ENCODE peak calls at places on chromosomes 1 and 21, in four cellular contexts. U is A549, G is suprapubic skin, F is stomach. Z is an unnamed sample.

GRCh38 chr1:36464605-36465393 is 615 bp upstream of the MRPS15 start:
- DNase-seq in U (no peak), G (no peak), F (no peak), Z (no peak)

GRCh38 chr1:229190057-229190590 is 80.8 kb upstream of the RAB4A start:
- DNase-seq in F (no peak), U (no peak), G (no peak), Z (no peak)

GRCh38 chr1:159012495-159012894 is 2.8 kb downstream of the IFI16 start:
- DNase-seq in F (no peak), G (no peak), U (no peak), Z (no peak)

GRCh38 chr1:184945678-184946412 is 28.5 kb downstream of the NIBAN1 start:
- DNase-seq in G (no peak), F (no peak), U (no peak), Z (no peak)

GRCh38 chr1:185483647-185484450 is 166.8 kb upstream of the IVNS1ABP start:
- DNase-seq in F (no peak), U (peak; percentile 38), G (no peak), Z (peak; percentile 51)

GRCh38 chr1:214446772-214447556 is 104.4 kb downstream of the PTPN14 start:
- DNase-seq in F (peak; percentile 62), U (peak; percentile 91), G (no peak), Z (peak; percentile 71)

GRCh38 chr1:158285756-158286241 is 3.9 kb upstream of the CD1C start:
- DNase-seq in F (peak; percentile 32), U (no peak), G (no peak), Z (no peak)

GRCh38 chr1:42206164-42206563 is 41.6 kb upstream of the GUCA2A start:
- DNase-seq in F (no peak), U (no peak), G (no peak), Z (no peak)

GRCh38 chr1:86227026-86227425 is 70.5 kb upstream of the COL24A1 start:
- DNase-seq in U (no peak), G (no peak), F (no peak), Z (no peak)

GRCh38 chr1:85839459-85839858 is 131.2 kb upstream of the ZNHIT6 start:
- DNase-seq in G (no peak), F (no peak), U (no peak), Z (no peak)

GRCh38 chr21:39430457-39430856 is 15.1 kb downstream of the LCA5L start:
- DNase-seq in U (no peak), G (no peak), F (no peak), Z (no peak)

GRCh38 chr1:202639500-202639899 is 70.8 kb downstream of the SYT2 start:
- DNase-seq in U (no peak), F (no peak), G (no peak), Z (peak; percentile 39)

GRCh38 chr1:58898739-58899580 is 115.1 kb upstream of the JUN start:
- DNase-seq in F (no peak), U (no peak), G (no peak), Z (no peak)

GRCh38 chr1:178493301-178493741 is 3.4 kb downstream of the CLEC20A start:
- DNase-seq in U (no peak), F (no peak), G (no peak), Z (no peak)

GRCh38 chr1:7629465-7630195 is 141.5 kb upstream of the VAMP3 start:
- DNase-seq in G (no peak), F (no peak), U (no peak), Z (no peak)

GRCh38 chr1:40834968-40835545 is 27.1 kb downstream of the CITED4 start:
- DNase-seq in G (no peak), F (no peak), U (no peak), Z (no peak)

GRCh38 chr1:21652101-21652936 is 16.8 kb downstream of the RAP1GAP start:
- DNase-seq in U (no peak), G (no peak), F (no peak), Z (no peak)

GRCh38 chr1:21649315-21649714 is 19.8 kb downstream of the RAP1GAP start:
- DNase-seq in G (no peak), U (no peak), F (no peak), Z (no peak)

GRCh38 chr1:21652937-21653743 is 16.0 kb downstream of the RAP1GAP start:
- DNase-seq in F (no peak), U (no peak), G (no peak), Z (no peak)

GRCh38 chr1:21650400-21650799 is 18.8 kb downstream of the RAP1GAP start:
- DNase-seq in G (no peak), F (peak; percentile 36), U (no peak), Z (no peak)

GRCh38 chr1:21651214-21652042 is 17.7 kb downstream of the RAP1GAP start:
- DNase-seq in G (no peak), F (peak; percentile 63), U (no peak), Z (no peak)
- H3K4me3 ChIP-seq in G (peak overlapping the region; percentile 52), F (peak overlapping the region; percentile 53), U (peak overlapping the region; percentile 58), Z (peak overlapping the region; percentile 51)

DNA sequence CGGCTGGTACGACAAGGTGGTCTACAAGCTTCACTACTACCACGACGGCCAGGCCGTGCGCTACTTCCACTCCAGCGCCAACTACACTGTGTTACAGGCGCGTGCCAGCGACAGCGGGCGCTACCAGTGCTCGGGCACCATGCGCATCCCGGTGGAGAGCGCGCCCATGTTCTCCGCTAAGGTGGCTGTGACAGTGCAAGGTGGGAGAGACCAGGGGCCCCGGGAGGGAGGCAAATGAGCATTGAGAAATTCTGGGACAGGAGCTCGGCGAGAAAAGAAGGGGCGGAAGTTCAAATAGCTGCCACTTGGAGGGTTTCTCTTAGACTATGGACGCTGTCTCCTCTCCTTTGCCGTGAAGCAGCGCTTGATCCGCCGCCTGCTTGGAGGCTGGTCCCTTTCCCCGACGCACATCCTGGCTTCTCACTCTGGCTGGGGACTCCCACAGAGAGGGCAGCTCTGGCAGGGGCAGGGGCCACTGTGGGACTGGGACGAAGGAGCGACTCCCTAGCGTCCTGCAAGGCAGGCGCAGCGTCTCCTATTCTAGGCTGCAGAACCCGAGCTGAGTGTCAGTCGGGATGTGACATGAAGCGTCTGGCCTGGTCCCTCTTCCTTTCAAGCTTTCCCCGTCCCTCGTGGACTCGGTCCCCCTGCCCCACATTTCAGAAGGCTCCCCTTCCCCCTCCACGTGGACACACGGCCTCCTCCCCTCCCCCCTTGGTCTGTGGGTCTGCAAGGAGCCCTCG is 4.7 kb downstream of the FCRLB start:
- DNase-seq in F (peak; percentile 48), G (peak; percentile 69), U (peak; percentile 60), Z (no peak)
- TF ChIP-seq CTCF in F (peak; percentile 10), G (no peak), U (no peak), Z (peak; percentile 57)

DNA sequence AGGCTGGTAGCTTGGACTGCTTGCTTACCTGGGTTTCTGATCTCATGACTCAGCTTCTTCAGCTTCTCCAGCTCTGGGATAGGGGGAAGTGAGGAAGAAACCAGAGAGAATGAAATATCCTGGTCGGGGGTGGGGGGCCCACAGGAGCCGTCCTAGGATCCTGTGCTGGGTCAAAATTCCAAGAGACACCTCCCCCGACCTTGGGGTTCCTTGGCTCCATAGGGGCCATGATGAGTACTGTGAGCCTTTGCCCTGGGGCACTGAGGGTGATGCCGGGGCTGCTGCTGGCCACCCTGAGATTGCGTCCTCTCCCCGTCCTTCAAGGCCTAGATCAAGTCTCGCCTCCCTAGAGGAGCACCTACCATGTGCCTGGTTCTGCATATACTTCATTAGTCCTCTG is 40.0 kb downstream of the MYOM3 start:
- DNase-seq in G (no peak), U (no peak), F (no peak), Z (no peak)
- H3K4me3 ChIP-seq in G (no peak overlapping the region), U (no peak overlapping the region), F (no peak overlapping the region), Z (no peak overlapping the region)

GRCh38 chr1:20586939-20587638 is 1.8 kb upstream of the CDA start:
- DNase-seq in U (no peak), G (no peak), F (no peak), Z (no peak)
- TF ChIP-seq CTCF in U (no peak), G (no peak), F (no peak), Z (peak; percentile 12)

GRCh38 chr1:67748630-67749029 is 63.6 kb downstream of the GADD45A start:
- DNase-seq in U (no peak), F (no peak), G (no peak), Z (no peak)
- H3K4me3 ChIP-seq in U (peak overlapping the region; percentile 35), F (peak overlapping the region; percentile 23), G (peak overlapping the region; percentile 10), Z (peak overlapping the region; percentile 29)

DNA sequence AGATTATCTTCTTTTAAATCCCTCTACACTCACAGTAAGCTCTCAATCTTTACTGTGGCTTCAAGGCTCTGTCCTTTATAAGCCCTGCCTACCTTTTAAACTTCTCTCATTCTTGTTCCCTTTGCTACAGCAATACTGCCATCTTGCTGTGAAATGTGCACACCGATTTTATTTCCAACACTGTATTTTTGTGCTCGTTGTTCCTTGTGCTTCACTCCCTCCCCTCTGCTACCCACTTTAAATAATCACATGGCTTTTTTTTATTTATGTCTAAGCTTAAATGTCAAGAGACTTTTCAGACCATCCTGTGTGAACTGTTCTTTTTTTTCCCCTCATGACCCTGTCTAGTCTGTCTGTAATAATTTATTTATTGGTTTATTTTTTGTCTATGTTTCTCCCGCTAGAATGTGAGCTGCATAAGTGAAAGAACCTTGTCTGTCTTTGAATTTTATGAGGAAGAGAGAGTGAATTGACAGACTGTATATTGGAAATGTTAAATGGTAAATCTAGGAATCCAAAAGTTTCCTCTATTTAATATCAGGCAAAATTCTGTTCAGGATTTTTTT is 45.7 kb downstream of the ABCD3 start:
- DNase-seq in F (no peak), U (peak; percentile 14), G (no peak), Z (peak; percentile 21)
- TF ChIP-seq CTCF in F (peak; percentile 58), U (peak; percentile 81), G (peak; percentile 17), Z (peak; percentile 71)

Z was measured in AG04450.